ENCODE peak calls at places on chromosomes 2 and 18, in ten cellular contexts. One of them, this sample, is unnamed.

GRCh38 chr2:234919711-234920110 is 32.1 kb upstream of the SH3BP4 start:
- DNase-seq in left cardiac atrium: no peak
- DNase-seq in dermis microvascular lymphatic vessel endothelial cell: no peak
- DNase-seq in activated T-cell treated with anti-CD3 and anti-CD28 coated beads for 4 hours: no peak
- DNase-seq in T-cell: no peak
- DNase-seq in GM23338: no peak
- DNase-seq in cardiac muscle cell: no peak
- DNase-seq in AG09309: no peak
- DNase-seq in GM12892: no peak
- DNase-seq in stimulated activated CD4-positive, alpha-beta T cell treated with anti-CD3 and anti-CD28 coated beads, TNF-alpha, amount 100 ng/mL, for 48 hours: no peak
- DNase-seq in this sample: no peak

GRCh38 chr2:237727363-237727762 is 71.2 kb upstream of the RBM44 start:
- DNase-seq in left cardiac atrium: no peak
- DNase-seq in dermis microvascular lymphatic vessel endothelial cell: no peak
- DNase-seq in activated T-cell treated with anti-CD3 and anti-CD28 coated beads for 4 hours: no peak
- DNase-seq in T-cell: no peak
- DNase-seq in GM23338: no peak
- DNase-seq in cardiac muscle cell: no peak
- DNase-seq in AG09309: no peak
- DNase-seq in GM12892: no peak
- DNase-seq in stimulated activated CD4-positive, alpha-beta T cell treated with anti-CD3 and anti-CD28 coated beads, TNF-alpha, amount 100 ng/mL, for 48 hours: no peak
- DNase-seq in this sample: no peak

GRCh38 chr2:238379096-238379810 is 47.5 kb upstream of the ASB1 start:
- DNase-seq in left cardiac atrium: no peak
- DNase-seq in dermis microvascular lymphatic vessel endothelial cell: peak
- DNase-seq in activated T-cell treated with anti-CD3 and anti-CD28 coated beads for 4 hours: no peak
- DNase-seq in T-cell: peak
- DNase-seq in GM23338: no peak
- DNase-seq in cardiac muscle cell: no peak
- DNase-seq in AG09309: peak
- DNase-seq in GM12892: no peak
- DNase-seq in stimulated activated CD4-positive, alpha-beta T cell treated with anti-CD3 and anti-CD28 coated beads, TNF-alpha, amount 100 ng/mL, for 48 hours: no peak
- DNase-seq in this sample: peak

GRCh38 chr2:144032566-144032965 is 487.4 kb downstream of the ZEB2 start:
- DNase-seq in left cardiac atrium: no peak
- DNase-seq in dermis microvascular lymphatic vessel endothelial cell: no peak
- DNase-seq in activated T-cell treated with anti-CD3 and anti-CD28 coated beads for 4 hours: no peak
- DNase-seq in T-cell: no peak
- DNase-seq in GM23338: no peak
- DNase-seq in cardiac muscle cell: no peak
- DNase-seq in AG09309: peak
- DNase-seq in GM12892: no peak
- DNase-seq in stimulated activated CD4-positive, alpha-beta T cell treated with anti-CD3 and anti-CD28 coated beads, TNF-alpha, amount 100 ng/mL, for 48 hours: no peak
- DNase-seq in this sample: no peak

GRCh38 chr2:31233741-31234689 is at the start of gene EHD3:
- DNase-seq in left cardiac atrium: peak
- DNase-seq in dermis microvascular lymphatic vessel endothelial cell: peak
- DNase-seq in activated T-cell treated with anti-CD3 and anti-CD28 coated beads for 4 hours: peak
- DNase-seq in T-cell: peak
- DNase-seq in GM23338: peak
- DNase-seq in cardiac muscle cell: peak
- DNase-seq in AG09309: peak
- DNase-seq in GM12892: peak
- DNase-seq in stimulated activated CD4-positive, alpha-beta T cell treated with anti-CD3 and anti-CD28 coated beads, TNF-alpha, amount 100 ng/mL, for 48 hours: peak
- DNase-seq in this sample: peak

GRCh38 chr18:58407649-58408407 is 221.1 kb downstream of the ALPK2 start:
- DNase-seq in left cardiac atrium: no peak
- DNase-seq in dermis microvascular lymphatic vessel endothelial cell: no peak
- DNase-seq in activated T-cell treated with anti-CD3 and anti-CD28 coated beads for 4 hours: no peak
- DNase-seq in T-cell: no peak
- DNase-seq in GM23338: no peak
- DNase-seq in cardiac muscle cell: no peak
- DNase-seq in AG09309: no peak
- DNase-seq in GM12892: no peak
- DNase-seq in stimulated activated CD4-positive, alpha-beta T cell treated with anti-CD3 and anti-CD28 coated beads, TNF-alpha, amount 100 ng/mL, for 48 hours: no peak
- DNase-seq in this sample: no peak

GRCh38 chr2:21696900-21697299 is 573.1 kb downstream of the TDRD15 start:
- DNase-seq in left cardiac atrium: no peak
- DNase-seq in dermis microvascular lymphatic vessel endothelial cell: no peak
- DNase-seq in activated T-cell treated with anti-CD3 and anti-CD28 coated beads for 4 hours: no peak
- DNase-seq in T-cell: no peak
- DNase-seq in GM23338: no peak
- DNase-seq in cardiac muscle cell: no peak
- DNase-seq in AG09309: no peak
- DNase-seq in GM12892: no peak
- DNase-seq in stimulated activated CD4-positive, alpha-beta T cell treated with anti-CD3 and anti-CD28 coated beads, TNF-alpha, amount 100 ng/mL, for 48 hours: no peak
- DNase-seq in this sample: no peak

GRCh38 chr2:12416600-12416999 is 300.1 kb upstream of the TRIB2 start:
- DNase-seq in left cardiac atrium: peak
- DNase-seq in dermis microvascular lymphatic vessel endothelial cell: peak
- DNase-seq in activated T-cell treated with anti-CD3 and anti-CD28 coated beads for 4 hours: peak
- DNase-seq in T-cell: peak
- DNase-seq in GM23338: peak
- DNase-seq in cardiac muscle cell: no peak
- DNase-seq in AG09309: peak
- DNase-seq in GM12892: no peak
- DNase-seq in stimulated activated CD4-positive, alpha-beta T cell treated with anti-CD3 and anti-CD28 coated beads, TNF-alpha, amount 100 ng/mL, for 48 hours: peak
- DNase-seq in this sample: no peak

GRCh38 chr2:68987051-68987503 is 12.6 kb downstream of the GKN1 start:
- DNase-seq in left cardiac atrium: no peak
- DNase-seq in dermis microvascular lymphatic vessel endothelial cell: no peak
- DNase-seq in activated T-cell treated with anti-CD3 and anti-CD28 coated beads for 4 hours: no peak
- DNase-seq in T-cell: no peak
- DNase-seq in GM23338: peak
- DNase-seq in cardiac muscle cell: no peak
- DNase-seq in AG09309: no peak
- DNase-seq in GM12892: no peak
- DNase-seq in stimulated activated CD4-positive, alpha-beta T cell treated with anti-CD3 and anti-CD28 coated beads, TNF-alpha, amount 100 ng/mL, for 48 hours: no peak
- DNase-seq in this sample: no peak

GRCh38 chr2:238895901-238896600 is 48.2 kb downstream of the TWIST2 start:
- DNase-seq in left cardiac atrium: peak
- DNase-seq in dermis microvascular lymphatic vessel endothelial cell: peak
- DNase-seq in activated T-cell treated with anti-CD3 and anti-CD28 coated beads for 4 hours: no peak
- DNase-seq in T-cell: no peak
- DNase-seq in GM23338: peak
- DNase-seq in cardiac muscle cell: no peak
- DNase-seq in AG09309: peak
- DNase-seq in GM12892: no peak
- DNase-seq in stimulated activated CD4-positive, alpha-beta T cell treated with anti-CD3 and anti-CD28 coated beads, TNF-alpha, amount 100 ng/mL, for 48 hours: no peak
- DNase-seq in this sample: no peak

GRCh38 chr18:21682276-21683051 is 22.1 kb downstream of the ABHD3 start:
- DNase-seq in left cardiac atrium: no peak
- DNase-seq in dermis microvascular lymphatic vessel endothelial cell: peak
- DNase-seq in activated T-cell treated with anti-CD3 and anti-CD28 coated beads for 4 hours: no peak
- DNase-seq in T-cell: peak
- DNase-seq in GM23338: peak
- DNase-seq in cardiac muscle cell: no peak
- DNase-seq in AG09309: peak
- DNase-seq in GM12892: no peak
- DNase-seq in stimulated activated CD4-positive, alpha-beta T cell treated with anti-CD3 and anti-CD28 coated beads, TNF-alpha, amount 100 ng/mL, for 48 hours: no peak
- DNase-seq in this sample: no peak

GRCh38 chr2:2564300-2565085 is 233.4 kb upstream of the MYT1L start:
- DNase-seq in left cardiac atrium: no peak
- DNase-seq in dermis microvascular lymphatic vessel endothelial cell: no peak
- DNase-seq in activated T-cell treated with anti-CD3 and anti-CD28 coated beads for 4 hours: no peak
- DNase-seq in T-cell: no peak
- DNase-seq in GM23338: peak
- DNase-seq in cardiac muscle cell: no peak
- DNase-seq in AG09309: no peak
- DNase-seq in GM12892: no peak
- DNase-seq in stimulated activated CD4-positive, alpha-beta T cell treated with anti-CD3 and anti-CD28 coated beads, TNF-alpha, amount 100 ng/mL, for 48 hours: no peak
- DNase-seq in this sample: no peak

GRCh38 chr18:74905245-74905644 is 303.7 kb downstream of the PTGR3 start:
- DNase-seq in left cardiac atrium: peak
- DNase-seq in dermis microvascular lymphatic vessel endothelial cell: no peak
- DNase-seq in activated T-cell treated with anti-CD3 and anti-CD28 coated beads for 4 hours: no peak
- DNase-seq in T-cell: no peak
- DNase-seq in GM23338: no peak
- DNase-seq in cardiac muscle cell: no peak
- DNase-seq in AG09309: no peak
- DNase-seq in GM12892: no peak
- DNase-seq in stimulated activated CD4-positive, alpha-beta T cell treated with anti-CD3 and anti-CD28 coated beads, TNF-alpha, amount 100 ng/mL, for 48 hours: no peak
- DNase-seq in this sample: no peak

GRCh38 chr18:9944805-9945204 is 31.0 kb downstream of the VAPA start:
- DNase-seq in left cardiac atrium: no peak
- DNase-seq in dermis microvascular lymphatic vessel endothelial cell: no peak
- DNase-seq in activated T-cell treated with anti-CD3 and anti-CD28 coated beads for 4 hours: no peak
- DNase-seq in T-cell: no peak
- DNase-seq in GM23338: no peak
- DNase-seq in cardiac muscle cell: no peak
- DNase-seq in AG09309: no peak
- DNase-seq in GM12892: no peak
- DNase-seq in stimulated activated CD4-positive, alpha-beta T cell treated with anti-CD3 and anti-CD28 coated beads, TNF-alpha, amount 100 ng/mL, for 48 hours: no peak
- DNase-seq in this sample: no peak

GRCh38 chr18:21243041-21243431 is 1.0 kb downstream of the GREB1L start:
- DNase-seq in left cardiac atrium: no peak
- DNase-seq in dermis microvascular lymphatic vessel endothelial cell: peak
- DNase-seq in activated T-cell treated with anti-CD3 and anti-CD28 coated beads for 4 hours: no peak
- DNase-seq in T-cell: no peak
- DNase-seq in GM23338: peak
- DNase-seq in cardiac muscle cell: peak
- DNase-seq in AG09309: no peak
- DNase-seq in GM12892: no peak
- DNase-seq in stimulated activated CD4-positive, alpha-beta T cell treated with anti-CD3 and anti-CD28 coated beads, TNF-alpha, amount 100 ng/mL, for 48 hours: no peak
- DNase-seq in this sample: no peak

GRCh38 chr2:46012618-46013240 is 284.5 kb upstream of the EPAS1 start:
- DNase-seq in left cardiac atrium: no peak
- DNase-seq in dermis microvascular lymphatic vessel endothelial cell: no peak
- DNase-seq in activated T-cell treated with anti-CD3 and anti-CD28 coated beads for 4 hours: no peak
- DNase-seq in T-cell: no peak
- DNase-seq in GM23338: no peak
- DNase-seq in cardiac muscle cell: no peak
- DNase-seq in AG09309: no peak
- DNase-seq in GM12892: no peak
- DNase-seq in stimulated activated CD4-positive, alpha-beta T cell treated with anti-CD3 and anti-CD28 coated beads, TNF-alpha, amount 100 ng/mL, for 48 hours: no peak
- DNase-seq in this sample: no peak

GRCh38 chr18:37254256-37254880 is 311.2 kb downstream of the CELF4 start:
- DNase-seq in left cardiac atrium: no peak
- DNase-seq in dermis microvascular lymphatic vessel endothelial cell: no peak
- DNase-seq in activated T-cell treated with anti-CD3 and anti-CD28 coated beads for 4 hours: no peak
- DNase-seq in T-cell: no peak
- DNase-seq in GM23338: peak
- DNase-seq in cardiac muscle cell: no peak
- DNase-seq in AG09309: no peak
- DNase-seq in GM12892: no peak
- DNase-seq in stimulated activated CD4-positive, alpha-beta T cell treated with anti-CD3 and anti-CD28 coated beads, TNF-alpha, amount 100 ng/mL, for 48 hours: no peak
- DNase-seq in this sample: no peak

GRCh38 chr2:66771359-66771978 is 336.5 kb downstream of the MEIS1 start:
- DNase-seq in left cardiac atrium: no peak
- DNase-seq in dermis microvascular lymphatic vessel endothelial cell: no peak
- DNase-seq in activated T-cell treated with anti-CD3 and anti-CD28 coated beads for 4 hours: no peak
- DNase-seq in T-cell: no peak
- DNase-seq in GM23338: no peak
- DNase-seq in cardiac muscle cell: no peak
- DNase-seq in AG09309: no peak
- DNase-seq in GM12892: no peak
- DNase-seq in stimulated activated CD4-positive, alpha-beta T cell treated with anti-CD3 and anti-CD28 coated beads, TNF-alpha, amount 100 ng/mL, for 48 hours: no peak
- DNase-seq in this sample: no peak

GRCh38 chr2:98664323-98664722 is 55.9 kb downstream of the UNC50 start:
- DNase-seq in left cardiac atrium: no peak
- DNase-seq in dermis microvascular lymphatic vessel endothelial cell: no peak
- DNase-seq in activated T-cell treated with anti-CD3 and anti-CD28 coated beads for 4 hours: peak
- DNase-seq in T-cell: peak
- DNase-seq in GM23338: no peak
- DNase-seq in cardiac muscle cell: no peak
- DNase-seq in AG09309: peak
- DNase-seq in GM12892: no peak
- DNase-seq in stimulated activated CD4-positive, alpha-beta T cell treated with anti-CD3 and anti-CD28 coated beads, TNF-alpha, amount 100 ng/mL, for 48 hours: no peak
- DNase-seq in this sample: no peak

GRCh38 chr18:28163201-28163778 is 13.6 kb downstream of the CDH2 start:
- DNase-seq in left cardiac atrium: no peak
- DNase-seq in dermis microvascular lymphatic vessel endothelial cell: no peak
- DNase-seq in activated T-cell treated with anti-CD3 and anti-CD28 coated beads for 4 hours: no peak
- DNase-seq in T-cell: no peak
- DNase-seq in GM23338: no peak
- DNase-seq in cardiac muscle cell: no peak
- DNase-seq in AG09309: no peak
- DNase-seq in GM12892: no peak
- DNase-seq in stimulated activated CD4-positive, alpha-beta T cell treated with anti-CD3 and anti-CD28 coated beads, TNF-alpha, amount 100 ng/mL, for 48 hours: no peak
- DNase-seq in this sample: no peak

GRCh38 chr2:129732630-129733026 is 246.8 kb upstream of the RAB6C start:
- DNase-seq in left cardiac atrium: no peak
- DNase-seq in dermis microvascular lymphatic vessel endothelial cell: no peak
- DNase-seq in activated T-cell treated with anti-CD3 and anti-CD28 coated beads for 4 hours: no peak
- DNase-seq in T-cell: no peak
- DNase-seq in GM23338: no peak
- DNase-seq in cardiac muscle cell: no peak
- DNase-seq in AG09309: no peak
- DNase-seq in GM12892: no peak
- DNase-seq in stimulated activated CD4-positive, alpha-beta T cell treated with anti-CD3 and anti-CD28 coated beads, TNF-alpha, amount 100 ng/mL, for 48 hours: no peak
- DNase-seq in this sample: no peak

GRCh38 chr18:36601316-36601715 is 227.5 kb downstream of the TPGS2 start:
- DNase-seq in left cardiac atrium: no peak
- DNase-seq in dermis microvascular lymphatic vessel endothelial cell: no peak
- DNase-seq in activated T-cell treated with anti-CD3 and anti-CD28 coated beads for 4 hours: no peak
- DNase-seq in T-cell: no peak
- DNase-seq in GM23338: no peak
- DNase-seq in cardiac muscle cell: no peak
- DNase-seq in AG09309: no peak
- DNase-seq in GM12892: no peak
- DNase-seq in stimulated activated CD4-positive, alpha-beta T cell treated with anti-CD3 and anti-CD28 coated beads, TNF-alpha, amount 100 ng/mL, for 48 hours: no peak
- DNase-seq in this sample: no peak

GRCh38 chr2:161766334-161766733 is 142.1 kb downstream of the SLC4A10 start:
- DNase-seq in left cardiac atrium: no peak
- DNase-seq in dermis microvascular lymphatic vessel endothelial cell: no peak
- DNase-seq in activated T-cell treated with anti-CD3 and anti-CD28 coated beads for 4 hours: no peak
- DNase-seq in T-cell: no peak
- DNase-seq in GM23338: no peak
- DNase-seq in cardiac muscle cell: no peak
- DNase-seq in AG09309: no peak
- DNase-seq in GM12892: no peak
- DNase-seq in stimulated activated CD4-positive, alpha-beta T cell treated with anti-CD3 and anti-CD28 coated beads, TNF-alpha, amount 100 ng/mL, for 48 hours: no peak
- DNase-seq in this sample: no peak

GRCh38 chr18:59551902-59552635 is 145.2 kb downstream of the CCBE1 start:
- DNase-seq in left cardiac atrium: no peak
- DNase-seq in dermis microvascular lymphatic vessel endothelial cell: no peak
- DNase-seq in activated T-cell treated with anti-CD3 and anti-CD28 coated beads for 4 hours: no peak
- DNase-seq in T-cell: no peak
- DNase-seq in GM23338: no peak
- DNase-seq in cardiac muscle cell: no peak
- DNase-seq in AG09309: no peak
- DNase-seq in GM12892: no peak
- DNase-seq in stimulated activated CD4-positive, alpha-beta T cell treated with anti-CD3 and anti-CD28 coated beads, TNF-alpha, amount 100 ng/mL, for 48 hours: no peak
- DNase-seq in this sample: no peak

GRCh38 chr18:2988041-2988794 is 24.7 kb downstream of the LPIN2 start:
- DNase-seq in left cardiac atrium: no peak
- DNase-seq in dermis microvascular lymphatic vessel endothelial cell: no peak
- DNase-seq in activated T-cell treated with anti-CD3 and anti-CD28 coated beads for 4 hours: no peak
- DNase-seq in T-cell: no peak
- DNase-seq in GM23338: no peak
- DNase-seq in cardiac muscle cell: no peak
- DNase-seq in AG09309: peak
- DNase-seq in GM12892: no peak
- DNase-seq in stimulated activated CD4-positive, alpha-beta T cell treated with anti-CD3 and anti-CD28 coated beads, TNF-alpha, amount 100 ng/mL, for 48 hours: no peak
- DNase-seq in this sample: no peak

GRCh38 chr18:77501266-77501665 is 251.6 kb downstream of the GALR1 start:
- DNase-seq in left cardiac atrium: no peak
- DNase-seq in dermis microvascular lymphatic vessel endothelial cell: no peak
- DNase-seq in activated T-cell treated with anti-CD3 and anti-CD28 coated beads for 4 hours: no peak
- DNase-seq in T-cell: no peak
- DNase-seq in GM23338: no peak
- DNase-seq in cardiac muscle cell: no peak
- DNase-seq in AG09309: no peak
- DNase-seq in GM12892: no peak
- DNase-seq in stimulated activated CD4-positive, alpha-beta T cell treated with anti-CD3 and anti-CD28 coated beads, TNF-alpha, amount 100 ng/mL, for 48 hours: no peak
- DNase-seq in this sample: no peak

GRCh38 chr18:27483266-27483665 is 298.2 kb upstream of the CHST9 start:
- DNase-seq in left cardiac atrium: no peak
- DNase-seq in dermis microvascular lymphatic vessel endothelial cell: no peak
- DNase-seq in activated T-cell treated with anti-CD3 and anti-CD28 coated beads for 4 hours: no peak
- DNase-seq in T-cell: no peak
- DNase-seq in GM23338: peak
- DNase-seq in cardiac muscle cell: no peak
- DNase-seq in AG09309: no peak
- DNase-seq in GM12892: no peak
- DNase-seq in stimulated activated CD4-positive, alpha-beta T cell treated with anti-CD3 and anti-CD28 coated beads, TNF-alpha, amount 100 ng/mL, for 48 hours: no peak
- DNase-seq in this sample: no peak

This sample was measured in CMK.